ENCODE peak calls at places on chromosomes 1 and 21, in seven cellular contexts. X is transverse colon, A is sigmoid colon, C is uterus, Q is thyroid gland, V is HCT116, J is GM12878. T is an unnamed sample. For H3K27me3, the result is how much of the 10 kb centered on the place peaks cover.

GRCh38 chr21:41947596-41948403 is 6.0 kb downstream of the C2CD2 start:
- DNase-seq in X (no peak), A (peak), C (no peak), Q (peak), V (no peak), J (no peak), T (no peak)

GRCh38 chr1:225818229-225818628 is 8.3 kb downstream of the EPHX1 start:
- DNase-seq in X (no peak), A (no peak), C (no peak), Q (no peak), V (no peak), J (no peak), T (no peak)

GRCh38 chr1:6473156-6473555 is 7.2 kb upstream of the TNFRSF25 start:
- DNase-seq in X (no peak), A (no peak), C (no peak), Q (no peak), V (no peak), J (no peak), T (no peak)

GRCh38 chr1:236066828-236067386 is 2.0 kb upstream of the NID1 start:
- DNase-seq in X (peak), A (peak), C (peak), Q (no peak), V (no peak), J (peak), T (peak)

GRCh38 chr1:1116701-1117468 is 996 bp upstream of the C1orf159 start:
- DNase-seq in X (peak), A (peak), C (peak), Q (peak), V (no peak), J (no peak), T (no peak)

GRCh38 chr1:31879981-31880608 is 58.1 kb downstream of the PTP4A2 start:
- DNase-seq in X (no peak), A (no peak), C (no peak), Q (no peak), V (no peak), J (no peak), T (no peak)

GRCh38 chr21:26845066-26845749 is at the start of gene ADAMTS1:
- DNase-seq in X (peak), A (peak), C (peak), Q (peak), V (no peak), J (no peak), T (peak)

GRCh38 chr21:40291560-40291959 is 424.3 kb downstream of the PCP4 start:
- DNase-seq in X (no peak), A (no peak), C (no peak), Q (no peak), V (no peak), J (no peak), T (no peak)

GRCh38 chr1:172885976-172886375 is 164.8 kb downstream of the TNFSF18 start:
- DNase-seq in X (no peak), A (no peak), C (no peak), Q (no peak), V (peak), J (no peak), T (no peak)

GRCh38 chr1:247054992-247055415 is 23.6 kb downstream of the ZNF670 start:
- DNase-seq in X (no peak), A (no peak), C (peak), Q (no peak), V (no peak), J (no peak), T (no peak)

GRCh38 chr1:10510520-10511493 is 36.1 kb downstream of the PEX14 start:
- DNase-seq in X (peak), A (peak), C (no peak), Q (no peak), V (peak), J (peak), T (no peak)

GRCh38 chr1:78839704-78840277 is 166.7 kb downstream of the ADGRL4 start:
- DNase-seq in X (no peak), A (no peak), C (no peak), Q (peak), V (peak), J (no peak), T (no peak)

GRCh38 chr1:231139125-231139649 is 22.7 kb upstream of the TRIM67 start:
- DNase-seq in X (no peak), A (no peak), C (no peak), Q (no peak), V (peak), J (no peak), T (no peak)

GRCh38 chr1:156853761-156854160 is 5.2 kb downstream of the INSRR start:
- DNase-seq in X (no peak), A (no peak), C (no peak), Q (no peak), V (no peak), J (no peak), T (no peak)

GRCh38 chr1:27137544-27138075 is 17.3 kb downstream of the SLC9A1 start:
- DNase-seq in X (peak), A (no peak), C (no peak), Q (peak), V (no peak), J (no peak), T (no peak)

GRCh38 chr1:204077979-204078696 is 5.2 kb downstream of the SOX13 start:
- DNase-seq in X (no peak), A (no peak), C (no peak), Q (peak), V (no peak), J (no peak), T (no peak)

GRCh38 chr1:186325239-186325638 is 49.8 kb downstream of the TPR start:
- DNase-seq in X (no peak), A (no peak), C (no peak), Q (no peak), V (peak), J (no peak), T (no peak)

GRCh38 chr1:53893999-53894636 is at the start of gene DIO1:
- DNase-seq in X (no peak), A (no peak), C (no peak), Q (peak), V (no peak), J (no peak), T (no peak)

GRCh38 chr21:46142581-46143473 is 12.6 kb downstream of the FTCD start:
- DNase-seq in X (no peak), A (peak), C (peak), Q (no peak), V (no peak), J (no peak), T (peak)

GRCh38 chr1:169809370-169810095 is 14.8 kb upstream of the METTL18 start:
- DNase-seq in X (no peak), A (no peak), C (no peak), Q (peak), V (peak), J (no peak), T (no peak)

GRCh38 chr1:41021526-41022308 is at the start of gene SLFNL1:
- DNase-seq in X (no peak), A (no peak), C (no peak), Q (no peak), V (no peak), J (no peak), T (peak)

GRCh38 chr1:27428316-27429028 is 36.0 kb downstream of the GPR3 start:
- DNase-seq in X (no peak), A (peak), C (no peak), Q (peak), V (no peak), J (no peak), T (peak)

DNA sequence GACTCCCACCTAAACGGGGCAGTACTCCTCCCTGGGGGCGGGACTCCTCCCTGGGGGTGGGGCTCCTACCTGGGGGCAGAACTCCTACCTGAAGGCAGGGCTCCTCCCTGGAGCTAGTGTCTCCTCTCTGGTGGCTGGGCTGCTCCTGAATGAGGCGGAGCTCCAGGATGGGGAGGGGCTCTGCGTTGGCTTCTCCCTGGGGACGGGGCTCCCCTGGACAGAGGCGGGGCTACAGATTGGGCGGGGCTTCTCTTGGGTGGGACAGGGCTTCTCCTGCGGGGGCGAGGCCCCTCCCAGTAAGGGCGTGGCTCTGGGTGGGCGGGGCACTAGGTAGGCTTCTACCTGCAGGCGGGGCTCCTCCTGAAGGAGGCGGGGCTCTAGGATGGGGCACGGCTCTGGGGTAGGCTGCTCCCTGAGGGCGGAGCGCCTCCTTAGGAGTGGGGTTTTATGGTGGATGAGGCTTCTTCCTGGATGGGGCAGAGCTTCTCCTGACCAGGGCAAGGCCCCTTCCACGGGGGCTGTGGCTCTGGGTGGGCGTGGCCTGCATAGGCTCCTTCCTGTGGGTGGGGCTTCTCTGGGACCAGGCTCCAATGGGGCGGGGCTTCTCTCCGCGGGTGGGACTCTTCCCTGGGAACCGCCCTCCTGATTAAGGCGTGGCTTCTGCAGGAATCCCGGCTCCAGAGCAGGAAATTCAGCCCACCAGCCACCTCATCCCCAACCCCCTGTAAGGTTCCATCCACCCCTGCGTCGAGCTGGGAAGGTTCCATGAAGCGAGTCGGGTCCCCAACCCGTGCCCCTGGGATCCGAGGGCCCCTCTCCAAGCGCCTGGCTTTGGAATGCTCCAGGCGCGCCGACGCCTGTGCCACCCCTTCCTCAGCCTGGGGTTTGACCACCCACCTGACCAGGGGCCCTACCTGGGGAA is 22.7 kb upstream of the ARF1 start:
- DNase-seq in X (peak), A (peak), C (peak), Q (peak), V (peak), J (no peak), T (peak)
- H3K27me3 ChIP-seq in X (half or more), A (under half), C (under half), Q (under half), V (under half), J (under half), T (half or more)

GRCh38 chr1:16187748-16188401 is 24.6 kb downstream of the ARHGEF19 start:
- DNase-seq in X (peak), A (peak), C (peak), Q (peak), V (no peak), J (no peak), T (peak)
- TF ChIP-seq POLR2A in X (no peak), A (no peak), C (no peak), Q (no peak), V (no peak), J (no peak), T (no peak)

DNA sequence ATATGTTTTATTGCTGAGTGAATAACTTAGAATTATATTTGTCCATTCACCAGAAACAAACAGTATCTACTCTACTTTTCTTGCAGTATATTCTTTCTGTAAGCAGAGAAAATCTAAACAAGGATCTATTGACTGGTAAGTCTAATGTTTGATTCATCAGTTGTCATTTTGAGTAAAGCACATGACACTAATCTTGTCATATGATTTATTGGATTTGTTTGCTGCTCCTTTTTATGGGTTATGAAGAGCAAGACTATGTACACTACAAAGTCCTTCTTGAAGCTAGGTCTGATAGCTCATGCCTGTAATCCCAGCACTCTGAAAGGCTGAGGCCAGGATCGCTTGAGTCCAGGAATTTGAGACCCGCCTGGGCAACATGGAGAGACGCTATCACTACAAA is 23.3 kb downstream of the KMO start:
- DNase-seq in X (no peak), A (no peak), C (no peak), Q (no peak), V (no peak), J (no peak), T (no peak)
- H3K27me3 ChIP-seq in X (under half), A (under half), C (under half), Q (under half), V (under half), J (under half), T (under half)

GRCh38 chr1:68057564-68057963 is 7.1 kb upstream of the DIRAS3 start:
- DNase-seq in X (no peak), A (no peak), C (no peak), Q (no peak), V (no peak), J (no peak), T (no peak)
- TF ChIP-seq POLR2A in X (no peak), A (no peak), C (no peak), Q (no peak), V (no peak), J (no peak), T (no peak)

DNA sequence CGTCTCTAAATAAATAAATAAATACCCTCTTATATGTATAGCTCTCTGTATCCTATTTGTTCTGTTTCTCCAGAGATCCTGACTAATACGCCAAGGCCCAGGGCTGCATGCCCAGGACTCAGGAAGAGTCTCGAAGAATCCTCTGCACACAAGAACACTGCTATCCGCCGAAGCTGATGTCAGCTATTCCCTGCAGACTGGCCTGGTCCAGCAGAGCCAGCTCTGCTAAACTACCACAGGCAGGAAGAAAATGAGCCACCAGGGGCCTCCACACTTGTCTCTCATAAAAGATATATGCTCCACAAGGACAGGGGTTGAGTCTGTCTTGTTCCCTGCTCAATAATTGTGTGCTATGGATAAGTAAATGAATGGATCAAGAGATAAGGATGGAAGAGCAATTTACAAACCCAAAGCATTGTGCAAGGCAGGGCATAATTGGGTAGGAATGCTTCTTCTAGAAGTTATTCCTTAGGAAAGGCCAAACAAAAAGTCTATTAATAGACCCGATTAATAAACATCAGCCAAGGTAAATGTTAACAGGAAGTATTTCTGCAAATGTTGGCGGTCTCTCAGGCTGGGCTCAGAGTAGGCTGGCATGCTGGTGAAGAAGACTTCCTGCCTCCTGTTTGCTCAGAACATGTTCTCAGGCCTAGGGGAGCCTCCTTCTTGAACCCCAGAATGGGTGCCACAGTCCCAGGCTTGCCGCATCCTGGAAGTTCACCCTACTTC is 26.3 kb upstream of the MAN1C1 start:
- DNase-seq in X (no peak), A (no peak), C (no peak), Q (no peak), V (no peak), J (no peak), T (peak)
- H3K27me3 ChIP-seq in X (under half), A (under half), C (under half), Q (under half), V (under half), J (under half), T (under half)

T was measured in heart left ventricle.